ENCODE peak calls at places on chromosomes 6 and 20, in five cellular contexts. L is cardiac muscle cell, X is tibial nerve, J is ovary, A is endodermal cell. O is an unnamed sample.

GRCh38 chr6:101847690-101848089 is 454.2 kb downstream of the GRIK2 start:
- DNase-seq in L (no peak), X (no peak), J (no peak), A (peak), O (no peak)

GRCh38 chr6:69729870-69730449 is 66.8 kb downstream of the LMBRD1 start:
- DNase-seq in L (peak), X (no peak), J (no peak), A (no peak), O (no peak)

GRCh38 chr6:115935361-115935760 is 125.3 kb downstream of the FRK start:
- DNase-seq in L (no peak), X (no peak), J (no peak), A (no peak), O (no peak)

GRCh38 chr6:144265390-144265789 is 19.7 kb upstream of the UTRN start:
- DNase-seq in L (peak), X (no peak), J (no peak), A (peak), O (no peak)

GRCh38 chr6:13985663-13986325 is 61.0 kb downstream of the RNF182 start:
- DNase-seq in L (no peak), X (no peak), J (no peak), A (no peak), O (no peak)

GRCh38 chr6:87916446-87916845 is 131.2 kb upstream of the SPACA1 start:
- DNase-seq in L (no peak), X (no peak), J (no peak), A (no peak), O (no peak)

GRCh38 chr6:148926478-148926877 is 179.6 kb downstream of the UST start:
- DNase-seq in L (no peak), X (no peak), J (no peak), A (no peak), O (no peak)

GRCh38 chr6:46815130-46815529 is 21.9 kb downstream of the MEP1A start:
- DNase-seq in L (no peak), X (no peak), J (no peak), A (no peak), O (peak)

DNA sequence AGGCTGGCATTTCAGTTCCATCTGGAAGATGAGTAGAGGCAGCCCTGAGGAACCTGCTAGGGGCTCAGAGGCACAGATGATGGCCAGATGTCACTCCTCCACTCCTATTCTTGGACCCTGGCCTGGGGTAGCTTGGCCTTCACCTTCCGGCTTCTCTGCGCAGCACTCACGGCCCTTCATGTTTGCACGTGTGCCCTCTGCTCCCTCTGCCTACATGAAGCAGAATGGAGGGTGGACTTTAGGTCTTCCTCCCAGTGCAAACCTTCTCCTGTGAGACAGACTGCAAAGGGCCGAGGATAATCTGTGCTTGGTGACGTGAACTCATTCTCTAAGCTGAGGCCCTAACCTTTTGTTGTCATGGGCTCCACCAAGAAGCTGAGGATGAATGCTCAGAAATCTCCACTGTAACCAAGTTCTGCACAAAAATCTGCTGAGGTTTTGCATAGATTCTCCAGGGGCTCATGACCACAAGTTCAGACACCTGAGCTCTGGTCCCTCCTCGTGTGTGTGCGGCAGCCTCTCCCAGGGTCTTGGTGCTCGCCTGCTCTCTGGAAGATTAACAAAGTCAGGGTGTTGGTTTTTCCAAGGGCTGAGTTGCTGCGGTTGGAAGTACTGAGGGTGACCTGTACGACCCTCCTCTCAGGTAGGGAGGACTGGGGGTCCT is 25.5 kb upstream of the FOXO3 start:
- DNase-seq in L (no peak), X (no peak), J (no peak), A (no peak), O (no peak)
- TF ChIP-seq CTCF in L (no peak), X (no peak), J (no peak), A (no peak), O (no peak)

GRCh38 chr6:109840796-109841195 is 137.3 kb upstream of the GPR6 start:
- DNase-seq in L (no peak), X (no peak), J (no peak), A (peak), O (no peak)

GRCh38 chr6:109834131-109834530 is 143.0 kb downstream of the FIG4 start:
- DNase-seq in L (no peak), X (no peak), J (no peak), A (no peak), O (no peak)

GRCh38 chr6:109834595-109835437 is 143.3 kb upstream of the GPR6 start:
- DNase-seq in L (no peak), X (no peak), J (no peak), A (no peak), O (no peak)

GRCh38 chr6:109840034-109840433 is 138.1 kb upstream of the GPR6 start:
- DNase-seq in L (no peak), X (no peak), J (no peak), A (no peak), O (no peak)
- H3K4me3 ChIP-seq in L (no peak), X (no peak), J (no peak), A (no peak), O (no peak)

GRCh38 chr6:42431877-42432276 is 19.8 kb downstream of the TRERF1 start:
- DNase-seq in L (no peak), X (no peak), J (no peak), A (no peak), O (no peak)
- H3K27ac ChIP-seq in L (no peak), X (no peak), J (no peak), A (no peak), O (no peak)

GRCh38 chr20:15176929-15177328 is 839.5 kb upstream of the FLRT3 start:
- DNase-seq in L (no peak), X (no peak), J (no peak), A (no peak), O (no peak)
- TF ChIP-seq CTCF in L (no peak), X (no peak), J (no peak), A (no peak), O (no peak)

DNA sequence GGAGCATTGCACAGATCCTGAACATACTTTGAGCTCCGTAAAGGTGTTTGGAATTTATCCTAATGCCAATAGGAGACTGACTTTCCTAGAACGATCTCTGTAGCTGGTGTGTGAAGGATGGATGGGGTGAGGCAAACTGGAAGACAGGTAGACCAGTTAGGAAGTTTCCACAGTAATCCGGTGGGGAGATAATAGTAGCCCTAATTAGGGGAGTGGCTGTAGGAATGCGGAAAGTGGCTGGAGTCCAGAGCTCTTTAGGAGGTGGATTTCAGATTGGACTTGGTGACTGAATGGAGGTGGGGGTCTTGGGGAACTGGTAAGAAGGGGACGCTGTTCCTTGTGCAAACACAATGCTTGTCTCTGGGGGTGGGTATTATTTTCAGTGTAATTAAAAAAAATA is 146.3 kb downstream of the SOX4 start:
- DNase-seq in L (no peak), X (no peak), J (no peak), A (peak), O (no peak)
- H3K4me3 ChIP-seq in L (no peak), X (no peak), J (no peak), A (peak), O (no peak)

GRCh38 chr6:44142835-44143234 is 15.5 kb downstream of the TMEM63B start:
- DNase-seq in L (no peak), X (no peak), J (no peak), A (no peak), O (no peak)

GRCh38 chr6:44135875-44136274 is 8.5 kb downstream of the TMEM63B start:
- DNase-seq in L (no peak), X (no peak), J (no peak), A (no peak), O (no peak)

GRCh38 chr6:44135173-44135748 is 7.9 kb downstream of the TMEM63B start:
- DNase-seq in L (no peak), X (no peak), J (no peak), A (no peak), O (no peak)

GRCh38 chr6:44138717-44139350 is 11.5 kb downstream of the TMEM63B start:
- DNase-seq in L (peak), X (no peak), J (no peak), A (no peak), O (no peak)

DNA sequence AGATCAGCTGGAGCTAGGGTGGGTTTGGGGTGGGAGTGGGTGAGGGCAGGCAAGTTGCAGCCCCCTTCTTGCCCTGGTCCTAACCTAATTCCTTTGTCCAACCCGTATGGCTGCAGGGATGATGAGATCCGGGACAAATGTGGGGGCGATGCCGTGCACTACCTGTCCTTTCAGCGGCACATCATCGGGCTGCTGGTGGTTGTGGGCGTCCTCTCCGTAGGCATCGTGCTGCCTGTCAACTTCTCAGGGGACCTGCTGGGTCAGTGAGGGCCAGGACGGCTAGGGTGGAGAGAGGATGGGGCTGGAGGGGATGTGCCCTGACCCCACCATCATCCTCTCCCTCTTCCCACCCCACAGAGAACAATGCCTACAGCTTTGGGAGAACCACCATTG is 12.0 kb downstream of the TMEM63B start:
- DNase-seq in L (no peak), X (no peak), J (no peak), A (no peak), O (no peak)
- H3K27ac ChIP-seq in L (no peak), X (no peak), J (no peak), A (no peak), O (no peak)

GRCh38 chr6:125198285-125199009 is 44.9 kb downstream of the TPD52L1 start:
- DNase-seq in L (no peak), X (no peak), J (no peak), A (no peak), O (no peak)
- TF ChIP-seq CTCF in L (no peak), X (no peak), J (no peak), A (no peak), O (no peak)

DNA sequence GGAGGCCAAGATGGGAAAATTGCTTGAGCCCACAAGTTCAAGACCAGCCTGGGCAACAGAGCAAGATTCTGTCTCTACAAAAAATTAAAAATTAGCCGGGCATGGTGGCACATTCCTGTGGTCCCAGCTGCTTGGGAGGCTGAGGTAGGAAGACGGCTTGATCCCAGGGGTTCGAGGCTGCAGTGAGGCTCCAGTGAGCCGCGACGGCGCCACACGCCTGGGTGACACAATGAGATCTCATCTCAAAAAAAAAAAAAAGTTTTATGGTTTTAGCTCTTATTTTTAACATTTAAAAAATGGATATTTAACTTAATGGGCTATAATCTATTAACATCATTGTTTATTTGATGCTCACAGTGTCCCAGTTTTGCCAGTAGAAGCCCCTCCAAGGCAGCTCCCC is 97.2 kb upstream of the RIPOR2 start:
- DNase-seq in L (no peak), X (no peak), J (no peak), A (no peak), O (no peak)
- H3K4me3 ChIP-seq in L (no peak), X (no peak), J (no peak), A (no peak), O (no peak)

GRCh38 chr6:134047124-134047523 is 5.3 kb downstream of the SLC2A12 start:
- DNase-seq in L (no peak), X (no peak), J (no peak), A (no peak), O (no peak)
- H3K27ac ChIP-seq in L (no peak), X (no peak), J (no peak), A (no peak), O (no peak)